ENCODE peak calls at places on chromosomes 3 and 15, in six cellular contexts. C, G, X, O, I and U are unnamed samples.

GRCh38 chr3:49004352-49005297 is 2.6 kb upstream of the WDR6 start:
- DNase-seq in G (no peak), X (no peak), C (no peak), I (no peak), O (no peak), U (no peak)

GRCh38 chr3:78569820-78570219 is 1198.0 kb downstream of the ROBO1 start:
- DNase-seq in C (no peak), X (no peak), I (no peak), G (no peak), O (no peak), U (no peak)

GRCh38 chr15:98799461-98799971 is 151.2 kb downstream of the IGF1R start:
- DNase-seq in I (no peak), X (peak; percentile 51), O (peak; percentile 3), G (no peak), C (no peak), U (no peak)

GRCh38 chr3:10548997-10549396 is 43.6 kb upstream of the ATP2B2 start:
- DNase-seq in O (peak; percentile 49), G (no peak), X (no peak), I (no peak), C (no peak), U (no peak)

GRCh38 chr15:73628976-73629854 is 4.0 kb downstream of the NPTN start:
- DNase-seq in I (no peak), O (peak; percentile 49), X (no peak), C (no peak), G (no peak), U (no peak)

GRCh38 chr3:120855665-120856437 is 52.2 kb upstream of the STXBP5L start:
- DNase-seq in O (peak; percentile 78), G (no peak), I (no peak), X (no peak), C (no peak), U (no peak)

GRCh38 chr15:80152896-80153876 is at the start of gene FAH:
- DNase-seq in O (peak; percentile 27), X (no peak), I (no peak), G (no peak), C (peak; percentile 9), U (no peak)

GRCh38 chr3:134039161-134039862 is 9.6 kb upstream of the SLCO2A1 start:
- DNase-seq in I (no peak), G (no peak), O (peak; percentile 52), X (peak; percentile 79), C (no peak), U (no peak)

GRCh38 chr3:50231581-50231980 is 4.4 kb upstream of the GNAI2 start:
- DNase-seq in C (no peak), O (no peak), X (no peak), I (no peak), G (no peak), U (no peak)

GRCh38 chr3:87435926-87436630 is 159.7 kb upstream of the POU1F1 start:
- DNase-seq in X (no peak), I (no peak), O (no peak), C (no peak), G (no peak), U (no peak)

GRCh38 chr3:99850608-99851007 is 32.9 kb downstream of the CMSS1 start:
- DNase-seq in O (no peak), C (no peak), X (no peak), G (no peak), I (no peak), U (no peak)

GRCh38 chr15:31501536-31502157 is 175.0 kb downstream of the KLF13 start:
- DNase-seq in G (no peak), C (no peak), O (no peak), X (no peak), I (no peak), U (no peak)